ENCODE peak calls at places on chromosomes 6 and 20, in five cellular contexts. T, S, E, Q and R are unnamed samples.

GRCh38 chr6:40997256-40997957 is 41.6 kb downstream of the UNC5CL start:
- DNase-seq in T (peak; percentile 86), S (no peak), E (peak; percentile 49), Q (peak; percentile 64), R (peak; percentile 47)

GRCh38 chr20:58515240-58516212 is at the start of gene APCDD1L:
- DNase-seq in E (no peak), Q (peak; percentile 11), S (no peak), T (no peak), R (peak; percentile 92)

GRCh38 chr6:47729457-47729856 is 31.1 kb downstream of the ADGRF4 start:
- DNase-seq in T (no peak), S (no peak), E (no peak), Q (no peak), R (no peak)

GRCh38 chr6:170545405-170545804 is 7.7 kb downstream of the PSMB1 start:
- DNase-seq in Q (no peak), E (no peak), S (no peak), T (no peak), R (no peak)

GRCh38 chr20:4563534-4563933 is 158.2 kb upstream of the PRND start:
- DNase-seq in S (no peak), T (peak; percentile 69), E (no peak), Q (peak; percentile 7), R (no peak)

GRCh38 chr20:24634855-24635254 is 165.4 kb downstream of the SYNDIG1 start:
- DNase-seq in E (no peak), T (peak; percentile 91), S (no peak), Q (no peak), R (peak; percentile 94)

GRCh38 chr6:4856779-4857178 is 80.6 kb downstream of the CDYL start:
- DNase-seq in E (no peak), Q (no peak), S (no peak), T (no peak), R (no peak)

GRCh38 chr6:77457720-77458349 is 5.5 kb downstream of the HTR1B start:
- DNase-seq in T (peak; percentile 78), Q (peak; percentile 86), S (no peak), E (peak; percentile 63), R (peak; percentile 53)

GRCh38 chr6:84908304-84908904 is 144.0 kb upstream of the TBX18 start:
- DNase-seq in E (no peak), S (no peak), Q (no peak), T (no peak), R (no peak)

GRCh38 chr6:16769131-16769985 is 8.1 kb upstream of the ATXN1 start:
- DNase-seq in T (peak; percentile 91), S (no peak), Q (peak; percentile 61), E (no peak), R (peak; percentile 14)

GRCh38 chr20:22686097-22686496 is 101.7 kb upstream of the FOXA2 start:
- DNase-seq in E (peak; percentile 29), T (peak; percentile 83), Q (peak; percentile 65), S (no peak), R (peak; percentile 63)

GRCh38 chr6:143759666-143760065 is 81.9 kb downstream of the PHACTR2 start:
- DNase-seq in E (no peak), Q (no peak), T (no peak), S (no peak), R (no peak)

GRCh38 chr6:95091823-95092436 is 485.4 kb upstream of the MANEA start:
- DNase-seq in E (no peak), Q (no peak), S (no peak), T (peak; percentile 54), R (no peak)

GRCh38 chr20:25586877-25587276 is 1.5 kb upstream of the NINL start:
- DNase-seq in E (no peak), S (no peak), T (peak; percentile 26), Q (no peak), R (no peak)

GRCh38 chr6:131524695-131525336 is 48.2 kb upstream of the ARG1 start:
- DNase-seq in S (no peak), T (no peak), Q (no peak), E (no peak), R (no peak)

GRCh38 chr20:59810376-59811187 is 122.9 kb downstream of the SYCP2 start:
- DNase-seq in S (no peak), E (peak; percentile 6), Q (no peak), T (no peak), R (no peak)

GRCh38 chr6:160967833-160968232 is 23.7 kb upstream of the MAP3K4 start:
- DNase-seq in T (no peak), S (no peak), E (no peak), Q (no peak), R (no peak)

GRCh38 chr6:88629838-88630462 is 333.5 kb downstream of the RNGTT start:
- DNase-seq in S (no peak), E (no peak), T (peak; percentile 10), Q (no peak), R (no peak)

GRCh38 chr20:34703573-34704176 is 469 bp upstream of the TP53INP2 start:
- DNase-seq in Q (peak; percentile 44), T (no peak), E (no peak), S (no peak), R (peak; percentile 22)

GRCh38 chr6:105568751-105569150 is 165.9 kb upstream of the PREP start:
- DNase-seq in E (no peak), S (no peak), T (no peak), Q (no peak), R (no peak)

GRCh38 chr20:341682-342081 is 5.2 kb upstream of the NRSN2 start:
- DNase-seq in T (peak; percentile 95), E (no peak), Q (peak; percentile 56), S (no peak), R (no peak)

GRCh38 chr6:165615629-165616028 is 47.4 kb downstream of the PDE10A start:
- DNase-seq in T (no peak), Q (no peak), E (no peak), S (no peak), R (peak; percentile 50)

GRCh38 chr6:82741325-82741995 is 324.2 kb downstream of the UBE3D start:
- DNase-seq in E (no peak), T (no peak), S (no peak), Q (no peak), R (no peak)

DNA sequence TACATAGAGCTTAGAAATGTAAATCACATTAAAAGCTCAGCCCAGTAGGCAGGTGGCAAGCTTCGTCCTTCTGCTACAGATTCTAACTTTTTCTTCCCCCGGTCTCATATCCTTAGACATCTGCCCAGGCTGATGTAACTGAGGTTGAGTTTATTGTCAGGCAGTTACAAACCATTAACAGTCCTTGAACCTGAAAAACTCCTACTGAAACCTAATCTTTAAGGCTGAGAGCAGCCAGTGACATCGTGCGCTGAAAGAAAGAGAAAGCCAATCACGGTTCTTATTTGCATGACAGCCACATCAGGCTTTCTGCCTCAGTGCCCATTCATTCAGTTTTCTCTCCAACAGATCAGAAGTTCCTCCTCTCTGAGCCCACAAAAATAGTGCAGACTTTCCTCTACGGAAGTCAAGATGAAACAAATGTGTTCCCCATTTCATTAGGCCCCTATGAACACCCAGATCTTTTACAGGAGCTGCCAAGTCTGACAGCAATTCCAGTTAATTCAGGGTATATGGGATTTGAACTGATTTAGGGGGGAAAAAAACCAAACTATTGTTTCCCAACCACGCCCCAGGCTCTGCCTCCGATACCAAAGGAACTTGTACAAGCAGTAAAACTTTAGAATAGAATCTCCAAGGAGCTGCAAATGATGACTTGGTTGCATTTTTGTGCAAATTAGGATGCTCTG is at the start of gene NHSL1:
- DNase-seq in T (no peak), Q (no peak), S (no peak), E (no peak), R (no peak)
- TF ChIP-seq POLR2A in T (no peak), Q (no peak), S (no peak), E (no peak), R (no peak)

DNA sequence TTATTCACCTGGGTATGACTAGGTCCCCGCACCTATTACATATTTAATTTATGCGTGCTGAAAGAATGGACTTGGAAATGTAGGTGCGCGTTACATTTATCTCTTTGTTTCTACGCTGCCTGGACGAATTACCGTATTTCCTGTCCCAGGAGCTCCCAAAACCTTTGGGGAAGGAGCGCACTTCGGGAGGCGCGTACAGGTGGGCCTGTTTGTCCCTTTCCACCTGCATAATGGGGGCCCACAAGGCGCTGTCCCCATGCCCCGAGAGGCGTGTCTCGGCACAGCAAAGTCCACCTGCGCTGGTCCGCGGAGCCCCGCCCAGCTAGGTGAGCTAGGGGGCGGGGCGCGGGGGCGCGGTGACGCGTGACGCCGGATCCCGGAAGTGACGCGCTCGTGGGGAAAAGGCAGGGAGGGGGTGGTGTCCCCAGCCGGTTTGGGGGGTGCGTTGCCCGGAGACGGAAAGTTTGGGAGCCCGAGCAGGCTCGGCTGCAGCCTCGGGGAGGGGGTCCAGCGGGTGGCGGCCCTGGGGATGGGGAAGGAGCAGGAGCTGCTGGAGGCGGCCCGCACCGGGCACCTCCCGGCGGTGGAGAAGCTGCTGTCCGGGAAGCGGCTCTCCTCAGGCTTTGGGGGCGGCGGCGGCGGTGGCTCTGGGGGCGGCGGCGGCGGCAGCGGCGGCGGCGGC is at the start of gene ANKS1A:
- DNase-seq in S (peak; percentile 71), Q (peak; percentile 78), E (peak; percentile 90), T (peak; percentile 64), R (peak; percentile 78)
- TF ChIP-seq POLR2A in S (no peak), Q (peak; percentile 28), E (peak; percentile 87), T (peak; percentile 43), R (peak; percentile 62)

DNA sequence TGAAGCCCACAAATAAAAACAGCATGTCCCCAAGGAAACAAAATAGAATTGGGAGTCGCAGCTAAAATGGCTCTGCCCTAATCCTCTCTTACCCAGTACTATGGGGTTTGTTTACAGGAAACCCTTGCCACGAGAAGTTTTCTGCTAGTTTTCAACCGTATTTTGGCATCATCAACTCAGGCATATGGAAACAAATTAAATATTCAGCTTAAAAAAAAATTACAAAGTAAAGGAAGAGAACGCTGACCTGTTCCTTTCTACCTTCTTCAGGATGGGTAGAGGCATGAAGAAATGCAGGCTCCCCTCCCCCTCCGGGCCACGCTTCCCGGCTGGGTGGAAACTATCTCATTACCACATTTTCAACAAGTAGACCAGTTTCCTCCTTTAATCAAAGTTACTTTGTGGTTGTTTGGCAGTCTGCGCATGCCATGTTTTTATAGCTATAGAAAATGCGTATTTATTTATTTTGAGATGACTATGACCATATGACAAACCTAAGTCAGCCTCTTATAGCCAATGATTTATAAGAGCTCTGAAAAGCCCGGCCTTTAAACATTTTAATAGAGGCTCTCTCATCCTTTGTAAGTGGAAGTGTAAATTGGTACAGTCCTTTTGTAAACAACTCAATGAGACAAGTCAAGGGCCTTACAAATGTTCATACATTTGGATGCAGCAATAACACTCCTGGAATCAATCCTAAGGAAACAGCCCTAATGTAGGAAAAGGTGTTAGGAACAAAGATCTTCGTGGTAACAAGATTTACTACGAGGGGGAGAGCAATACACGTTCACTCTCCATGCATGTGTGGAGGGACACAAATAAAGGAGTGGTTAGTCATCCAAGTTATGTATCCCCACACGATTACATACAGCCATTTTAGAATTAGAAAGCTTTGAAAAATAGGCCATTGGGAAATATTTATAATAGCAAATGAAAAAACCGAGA is 16.1 kb upstream of the ZNF217 start:
- DNase-seq in E (peak; percentile 64), T (peak; percentile 88), Q (peak; percentile 45), S (no peak), R (no peak)
- TF ChIP-seq POLR2A in E (no peak), T (no peak), Q (no peak), S (no peak), R (no peak)

GRCh38 chr20:43835944-43836540 is 78.6 kb upstream of the TOX2 start:
- DNase-seq in T (no peak), Q (no peak), E (no peak), S (no peak), R (no peak)
- TF ChIP-seq POLR2A in T (no peak), Q (no peak), E (no peak), S (no peak), R (no peak)

GRCh38 chr6:107083047-107083768 is 32.1 kb downstream of the BEND3 start:
- DNase-seq in Q (no peak), S (no peak), T (no peak), E (no peak), R (no peak)
- TF ChIP-seq POLR2A in Q (no peak), S (no peak), T (no peak), E (no peak), R (no peak)